ENCODE peak calls at places on chromosome 18, in eight cellular contexts. N is Peyer's patch, G is BE2C, K is MM.1S, R is Calu3, J is GM12865, X is HFF-Myc, E is A549. F is an unnamed sample.

GRCh38 chr18:5417342-5417741 is 121.8 kb upstream of the ZBTB14 start:
- DNase-seq in X (no peak), E (no peak), K (no peak), N (no peak), G (no peak), R (no peak), J (no peak), F (no peak)

GRCh38 chr18:77911973-77912372 is 662.3 kb downstream of the GALR1 start:
- DNase-seq in N (no peak), R (no peak), G (no peak), J (no peak), K (no peak), E (no peak), X (no peak), F (no peak)

GRCh38 chr18:48720655-48721025 is 181.8 kb downstream of the CTIF start:
- DNase-seq in E (no peak), J (no peak), N (no peak), G (no peak), K (no peak), X (no peak), R (no peak), F (no peak)

GRCh38 chr18:58896734-58897508 is 32.2 kb downstream of the ZNF532 start:
- DNase-seq in X (no peak), R (no peak), N (no peak), E (no peak), J (no peak), K (no peak), G (no peak), F (no peak)

GRCh38 chr18:413263-413662 is 87.2 kb downstream of the COLEC12 start:
- DNase-seq in N (no peak), J (no peak), R (no peak), X (no peak), K (no peak), G (no peak), E (no peak), F (no peak)

GRCh38 chr18:68284236-68284635 is 430.7 kb downstream of the TMX3 start:
- DNase-seq in K (no peak), R (no peak), X (no peak), G (no peak), E (no peak), N (no peak), J (no peak), F (no peak)

GRCh38 chr18:62384610-62385097 is 59.5 kb downstream of the TNFRSF11A start:
- DNase-seq in R (no peak), N (no peak), K (no peak), E (peak; percentile 25), G (peak; percentile 36), X (no peak), J (no peak), F (no peak)

GRCh38 chr18:21693322-21693721 is 11.3 kb downstream of the ABHD3 start:
- DNase-seq in E (no peak), K (no peak), J (no peak), R (no peak), N (no peak), G (no peak), X (no peak), F (no peak)

GRCh38 chr18:63994783-63995399 is 25.0 kb downstream of the SERPINB8 start:
- DNase-seq in K (peak; percentile 32), J (peak; percentile 51), E (peak; percentile 18), R (peak; percentile 34), X (peak; percentile 48), N (no peak), G (peak; percentile 19), F (peak; percentile 57)

GRCh38 chr18:58616446-58616845 is 12.4 kb downstream of the ALPK2 start:
- DNase-seq in R (no peak), K (no peak), X (no peak), J (no peak), G (no peak), N (no peak), E (no peak), F (no peak)

GRCh38 chr18:75199327-75199726 is 9.6 kb downstream of the PTGR3 start:
- DNase-seq in N (no peak), R (no peak), J (no peak), G (no peak), X (no peak), E (no peak), K (no peak), F (no peak)

GRCh38 chr18:160831-161570 is 2.6 kb downstream of the USP14 start:
- DNase-seq in X (no peak), R (no peak), G (no peak), K (no peak), J (no peak), E (no peak), N (no peak), F (no peak)

GRCh38 chr18:35753306-35753910 is 171.9 kb downstream of the GALNT1 start:
- DNase-seq in N (no peak), R (no peak), X (no peak), J (no peak), K (no peak), G (no peak), E (no peak), F (no peak)

GRCh38 chr18:23798249-23798648 is 109.0 kb downstream of the LAMA3 start:
- DNase-seq in R (no peak), E (no peak), N (no peak), G (no peak), X (no peak), K (no peak), J (no peak), F (no peak)

GRCh38 chr18:11500153-11501122 is 109.0 kb upstream of the SLC35G4 start:
- DNase-seq in X (peak; percentile 93), N (no peak), J (peak; percentile 89), E (peak; percentile 77), R (peak; percentile 83), G (no peak), K (peak; percentile 95), F (no peak)

GRCh38 chr18:72233106-72233505 is 311.0 kb downstream of the CBLN2 start:
- DNase-seq in J (no peak), X (no peak), R (no peak), E (no peak), N (no peak), G (no peak), K (no peak), F (no peak)

GRCh38 chr18:902179-902718 is 2.4 kb upstream of the ADCYAP1 start:
- DNase-seq in N (no peak), J (no peak), X (no peak), G (peak; percentile 32), K (no peak), R (peak; percentile 12), E (no peak), F (no peak)

GRCh38 chr18:63887424-63887823 is at the start of gene SERPINB2:
- DNase-seq in J (peak; percentile 14), G (no peak), N (no peak), R (peak; percentile 27), X (no peak), K (no peak), E (no peak), F (no peak)

GRCh38 chr18:9825571-9826073 is 60.2 kb upstream of the TXNDC2 start:
- DNase-seq in K (no peak), E (peak; percentile 65), G (no peak), J (no peak), X (peak; percentile 81), N (no peak), R (peak; percentile 72), F (no peak)

GRCh38 chr18:42268793-42269192 is 313.8 kb downstream of the PIK3C3 start:
- DNase-seq in K (no peak), E (no peak), X (no peak), N (no peak), R (no peak), G (no peak), J (no peak), F (no peak)

GRCh38 chr18:42271656-42272355 is 316.8 kb downstream of the PIK3C3 start:
- DNase-seq in N (no peak), X (no peak), R (no peak), E (no peak), K (no peak), J (no peak), G (no peak), F (no peak)

GRCh38 chr18:42275949-42276730 is 321.1 kb downstream of the PIK3C3 start:
- DNase-seq in R (no peak), N (peak; percentile 58), G (no peak), E (no peak), K (no peak), J (no peak), X (no peak), F (no peak)

GRCh38 chr18:42275138-42275535 is 320.1 kb downstream of the PIK3C3 start:
- DNase-seq in X (no peak), E (no peak), J (no peak), R (no peak), G (no peak), K (no peak), N (no peak), F (no peak)

GRCh38 chr18:42274488-42275137 is 319.6 kb downstream of the PIK3C3 start:
- DNase-seq in K (peak; percentile 18), E (no peak), J (peak; percentile 23), R (no peak), N (no peak), X (peak; percentile 4), G (peak; percentile 38), F (no peak)
- TF ChIP-seq CTCF in K (peak; percentile 13), E (no peak), J (no peak), R (no peak), N (no peak), X (peak; percentile 20), G (peak; percentile 59), F (peak; percentile 26)

GRCh38 chr18:46950064-46950656 is 32.8 kb downstream of the KATNAL2 start:
- DNase-seq in X (no peak), J (peak; percentile 21), R (no peak), E (no peak), K (peak; percentile 27), G (no peak), N (no peak), F (no peak)
- TF ChIP-seq CTCF in X (peak; percentile 50), J (peak; percentile 43), R (peak; percentile 39), E (peak; percentile 52), K (peak; percentile 55), G (peak; percentile 50), N (no peak), F (peak; percentile 59)

DNA sequence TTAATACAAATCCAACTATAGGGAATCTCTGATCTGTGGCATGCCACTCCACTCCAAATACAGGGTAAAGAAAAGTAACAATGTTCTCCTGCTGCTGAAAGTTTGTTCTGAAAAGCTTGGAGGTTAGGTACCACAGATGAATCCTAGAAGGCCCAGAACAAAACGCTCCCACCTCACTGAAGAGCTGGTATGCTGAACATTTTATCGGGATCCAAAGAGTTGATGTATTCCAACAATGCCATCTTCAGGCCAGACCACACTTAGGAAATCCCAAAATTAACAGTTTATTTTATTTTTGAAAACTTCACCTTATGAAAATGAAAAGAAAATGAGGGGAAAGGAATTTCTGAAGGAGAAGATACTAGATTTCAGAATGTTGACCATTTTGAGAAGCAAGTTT is 145.1 kb upstream of the CDH19 start:
- DNase-seq in E (no peak), R (peak; percentile 34), K (no peak), G (no peak), X (no peak), J (no peak), N (no peak), F (no peak)
- TF ChIP-seq CTCF in E (peak; percentile 34), R (no peak), K (no peak), G (peak; percentile 31), X (no peak), J (no peak), N (no peak), F (no peak)

DNA sequence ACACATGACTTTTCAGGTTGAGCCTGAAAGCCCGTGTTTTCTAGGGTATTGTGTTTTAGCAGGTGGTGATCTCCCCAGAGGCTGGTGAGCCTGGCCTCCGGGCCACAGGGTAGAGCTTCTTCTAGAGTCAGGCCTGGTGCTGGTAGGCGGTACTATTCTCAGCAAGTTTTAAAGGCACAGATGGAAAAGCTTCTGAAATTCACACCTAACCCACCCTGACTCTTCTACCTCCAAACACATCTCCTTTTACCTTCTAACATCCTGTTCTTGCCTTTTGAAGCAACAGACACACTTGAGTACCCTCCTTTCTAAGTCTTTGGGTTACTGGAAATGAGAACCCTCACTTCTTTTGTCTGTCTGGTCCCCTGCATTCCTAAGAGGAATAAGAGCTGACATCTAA is 191.1 kb downstream of the SETBP1 start:
- DNase-seq in G (no peak), N (no peak), K (peak; percentile 31), R (no peak), X (no peak), E (no peak), J (peak; percentile 30), F (no peak)
- TF ChIP-seq CTCF in G (no peak), N (no peak), K (no peak), R (no peak), X (no peak), E (no peak), J (no peak), F (no peak)